ENCODE peak calls at places on chromosomes 2 and 18, in six cellular contexts. R, P, W, S, N and K are unnamed samples.

GRCh38 chr18:9823805-9824473 is 61.8 kb upstream of the TXNDC2 start:
- DNase-seq in P (no peak), N (no peak), S (peak; percentile 49), R (peak; percentile 56), W (no peak), K (no peak)

GRCh38 chr2:223046470-223047053 is 5.4 kb upstream of the KCNE4 start:
- DNase-seq in P (no peak), N (no peak), W (no peak), R (no peak), S (no peak), K (no peak)

GRCh38 chr2:135667045-135667444 is 74.6 kb upstream of the UBXN4 start:
- DNase-seq in S (no peak), P (no peak), R (no peak), N (no peak), W (no peak), K (peak; percentile 50)

GRCh38 chr2:60520917-60521539 is 32.4 kb downstream of the BCL11A start:
- DNase-seq in W (no peak), N (no peak), S (no peak), R (no peak), P (no peak), K (peak; percentile 35)

GRCh38 chr18:21599585-21600525 is 649 bp downstream of the ESCO1 start:
- DNase-seq in W (no peak), N (no peak), R (peak; percentile 91), P (peak; percentile 44), S (no peak), K (peak; percentile 6)

GRCh38 chr2:152647417-152648010 is 69.7 kb downstream of the PRPF40A start:
- DNase-seq in R (peak; percentile 89), N (no peak), W (no peak), S (no peak), P (peak; percentile 59), K (peak; percentile 7)

GRCh38 chr2:1060987-1061386 is 110.3 kb downstream of the SNTG2 start:
- DNase-seq in S (no peak), R (no peak), W (no peak), N (no peak), P (no peak), K (no peak)

GRCh38 chr18:34595673-34596072 is 114.4 kb upstream of the DTNA start:
- DNase-seq in N (no peak), P (no peak), R (no peak), W (no peak), S (peak; percentile 11), K (no peak)

GRCh38 chr2:99597616-99598015 is 107.8 kb upstream of the REV1 start:
- DNase-seq in S (no peak), N (no peak), P (no peak), R (no peak), W (no peak), K (no peak)